ENCODE peak calls at places on chromosomes 11 and 22, in nine cellular contexts. U is naive thymus-derived CD4-positive, alpha-beta T cell; F is mammary epithelial cell; G is gastrocnemius medialis; Y is right lobe of liver; N is neuronal stem cell; M is SJSA1; K is cardiac muscle cell; H is upper lobe of left lung. C is an unnamed sample. For H3K9me3, the result is how much of the 10 kb centered on the place peaks cover.

GRCh38 chr11:134661660-134662059 is 249.6 kb upstream of the B3GAT1 start:
- DNase-seq in U (no peak), F (no peak), G (no peak), Y (no peak), N (no peak), M (no peak), K (no peak), H (peak), C (peak)

GRCh38 chr11:73236879-73237278 is 18.8 kb downstream of the P2RY2 start:
- DNase-seq in U (no peak), F (peak), G (peak), Y (peak), N (peak), M (no peak), K (peak), H (peak), C (no peak)

GRCh38 chr11:117876341-117877119 is at the start of gene FXYD6:
- DNase-seq in U (no peak), F (no peak), G (no peak), Y (peak), N (peak), M (no peak), K (peak), H (peak), C (no peak)

GRCh38 chr11:35174666-35175065 is 35.7 kb downstream of the CD44 start:
- DNase-seq in U (no peak), F (no peak), G (no peak), Y (no peak), N (no peak), M (no peak), K (peak), H (no peak), C (no peak)

GRCh38 chr11:30504468-30504867 is 81.7 kb downstream of the MPPED2 start:
- DNase-seq in U (no peak), F (no peak), G (no peak), Y (no peak), N (no peak), M (no peak), K (no peak), H (no peak), C (no peak)

GRCh38 chr22:21943571-21944448 is 8.8 kb downstream of the PPM1F start:
- DNase-seq in U (no peak), F (no peak), G (no peak), Y (peak), N (no peak), M (no peak), K (no peak), H (no peak), C (no peak)

GRCh38 chr11:66181632-66182345 is 86.7 kb upstream of the RAB1B start:
- DNase-seq in U (no peak), F (no peak), G (no peak), Y (no peak), N (no peak), M (no peak), K (no peak), H (no peak), C (no peak)

GRCh38 chr11:16979708-16980622 is 34.2 kb downstream of the PLEKHA7 start:
- DNase-seq in U (no peak), F (no peak), G (no peak), Y (no peak), N (no peak), M (no peak), K (no peak), H (no peak), C (no peak)

GRCh38 chr22:31130873-31131272 is 8.1 kb downstream of the INPP5J start:
- DNase-seq in U (no peak), F (no peak), G (no peak), Y (no peak), N (no peak), M (no peak), K (no peak), H (peak), C (no peak)

GRCh38 chr22:26608129-26608528 is 9.7 kb downstream of the CRYBB1 start:
- DNase-seq in U (no peak), F (no peak), G (no peak), Y (no peak), N (no peak), M (no peak), K (no peak), H (no peak), C (no peak)

GRCh38 chr11:46711288-46711687 is 7.7 kb upstream of the F2 start:
- DNase-seq in U (no peak), F (no peak), G (peak), Y (no peak), N (no peak), M (no peak), K (no peak), H (no peak), C (no peak)

GRCh38 chr11:95156916-95157568 is 67.4 kb downstream of the ENDOD1 start:
- DNase-seq in U (no peak), F (no peak), G (no peak), Y (no peak), N (no peak), M (no peak), K (peak), H (no peak), C (no peak)

GRCh38 chr22:24758164-24758799 is 16.2 kb downstream of the PIWIL3 start:
- DNase-seq in U (peak), F (peak), G (no peak), Y (peak), N (peak), M (no peak), K (peak), H (peak), C (no peak)

GRCh38 chr22:38984224-38984623 is 2.1 kb downstream of the APOBEC3B start:
- DNase-seq in U (no peak), F (no peak), G (no peak), Y (no peak), N (no peak), M (no peak), K (no peak), H (no peak), C (no peak)

GRCh38 chr11:44795803-44796535 is 69.2 kb downstream of the TSPAN18 start:
- DNase-seq in U (no peak), F (no peak), G (no peak), Y (no peak), N (no peak), M (no peak), K (no peak), H (no peak), C (no peak)

GRCh38 chr11:78722786-78723185 is 148.1 kb upstream of the NARS2 start:
- DNase-seq in U (no peak), F (peak), G (no peak), Y (no peak), N (no peak), M (no peak), K (peak), H (no peak), C (no peak)

GRCh38 chr11:28951191-28951590 is 843.0 kb downstream of the METTL15 start:
- DNase-seq in U (no peak), F (no peak), G (no peak), Y (no peak), N (no peak), M (no peak), K (no peak), H (no peak), C (no peak)

GRCh38 chr11:116536416-116536815 is 236.4 kb downstream of the BUD13 start:
- DNase-seq in U (no peak), F (no peak), G (no peak), Y (no peak), N (no peak), M (no peak), K (no peak), H (no peak), C (peak)

GRCh38 chr11:27656320-27656719 is 43.9 kb downstream of the BDNF start:
- DNase-seq in U (no peak), F (no peak), G (no peak), Y (no peak), N (no peak), M (no peak), K (no peak), H (peak), C (no peak)

GRCh38 chr11:96191752-96192151 is 151.2 kb downstream of the MAML2 start:
- DNase-seq in U (no peak), F (no peak), G (no peak), Y (no peak), N (no peak), M (no peak), K (peak), H (no peak), C (no peak)

GRCh38 chr11:65870706-65871681 is 1.6 kb downstream of the EFEMP2 start:
- DNase-seq in U (no peak), F (no peak), G (no peak), Y (no peak), N (no peak), M (peak), K (no peak), H (no peak), C (no peak)

GRCh38 chr11:66123902-66124301 is 53.8 kb downstream of the PACS1 start:
- DNase-seq in U (no peak), F (no peak), G (no peak), Y (no peak), N (no peak), M (no peak), K (no peak), H (no peak), C (no peak)

GRCh38 chr22:39184586-39185577 is 32.4 kb upstream of the CBX7 start:
- DNase-seq in U (no peak), F (no peak), G (no peak), Y (no peak), N (no peak), M (no peak), K (peak), H (no peak), C (no peak)

GRCh38 chr11:132028380-132029240 is 658.2 kb downstream of the NTM start:
- DNase-seq in U (no peak), F (no peak), G (no peak), Y (no peak), N (peak), M (no peak), K (peak), H (no peak), C (no peak)

GRCh38 chr11:74570266-74571061 is 21.9 kb upstream of the POLD3 start:
- DNase-seq in U (no peak), F (peak), G (no peak), Y (no peak), N (peak), M (no peak), K (peak), H (peak), C (no peak)

GRCh38 chr11:80502511-80502910 is 1061.7 kb upstream of the TENM4 start:
- DNase-seq in U (no peak), F (no peak), G (no peak), Y (no peak), N (peak), M (no peak), K (no peak), H (no peak), C (no peak)

GRCh38 chr11:78349114-78349513 is 68.5 kb downstream of the GAB2 start:
- DNase-seq in U (no peak), F (no peak), G (no peak), Y (no peak), N (no peak), M (no peak), K (no peak), H (no peak), C (no peak)

GRCh38 chr11:61534025-61534900 is 25.7 kb downstream of the LRRC10B start:
- DNase-seq in U (no peak), F (no peak), G (no peak), Y (no peak), N (no peak), M (no peak), K (no peak), H (no peak), C (no peak)

GRCh38 chr11:57312511-57313021 is 12.2 kb downstream of the TNKS1BP1 start:
- DNase-seq in U (no peak), F (no peak), G (peak), Y (no peak), N (no peak), M (no peak), K (no peak), H (no peak), C (no peak)

GRCh38 chr11:71459076-71459766 is 6.2 kb downstream of the NADSYN1 start:
- DNase-seq in U (no peak), F (no peak), G (no peak), Y (peak), N (no peak), M (no peak), K (no peak), H (no peak), C (no peak)

GRCh38 chr11:92279056-92279455 is 54.4 kb downstream of the FAT3 start:
- DNase-seq in U (no peak), F (no peak), G (no peak), Y (no peak), N (no peak), M (no peak), K (no peak), H (no peak), C (no peak)
- H3K27ac ChIP-seq in U (no peak), F (no peak), G (no peak), Y (no peak), N (no peak), M (no peak), K (no peak), H (no peak), C (no peak)

DNA sequence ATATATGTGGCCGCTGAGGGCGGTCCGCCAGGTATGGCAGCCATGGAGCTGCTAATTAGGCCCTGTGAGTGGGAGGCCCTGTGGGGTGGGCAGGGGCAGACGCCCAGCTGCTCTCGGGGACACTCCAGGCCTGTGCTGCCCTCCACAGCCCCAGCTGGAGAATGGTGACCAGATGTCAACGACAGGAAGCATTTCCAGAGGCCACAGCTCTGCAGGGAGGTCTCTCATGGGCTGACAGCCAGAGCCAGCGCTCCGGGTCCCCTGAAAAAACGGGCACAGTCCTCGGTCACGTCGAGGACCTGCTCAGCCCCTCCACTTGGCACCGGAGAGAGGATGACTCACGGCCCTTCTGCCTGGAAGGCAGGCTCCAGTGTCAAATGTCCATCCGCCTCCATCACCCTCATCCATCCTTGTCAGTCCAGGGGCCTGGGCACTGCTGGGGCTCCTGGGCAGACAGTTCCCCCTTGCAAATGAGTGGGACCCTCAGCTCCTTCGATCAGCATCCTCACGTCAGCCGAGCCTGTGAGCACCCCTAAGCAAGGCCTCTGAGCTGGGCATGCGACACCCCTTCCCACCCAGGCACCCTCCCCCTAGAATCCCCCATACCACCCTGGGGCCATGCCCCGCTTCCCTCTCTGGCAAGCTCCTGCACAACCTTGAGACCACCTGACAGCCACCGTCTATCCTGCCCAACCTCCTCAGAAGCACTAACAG is 1.9 kb downstream of the BID start:
- DNase-seq in U (no peak), F (no peak), G (peak), Y (peak), N (no peak), M (no peak), K (no peak), H (no peak), C (no peak)
- H3K4me3 ChIP-seq in U (peak), F (no peak), G (no peak), Y (peak), N (peak), M (no peak), K (no peak), H (peak), C (peak)

GRCh38 chr22:49363526-49364230 is 464.0 kb downstream of the BRD1 start:
- DNase-seq in U (no peak), F (no peak), G (no peak), Y (no peak), N (no peak), M (no peak), K (no peak), H (no peak), C (peak)
- H3K9me3 ChIP-seq in U (under half), F (under half), G (under half), Y (under half), N (under half), M (under half), K (under half), H (under half), C (under half)

DNA sequence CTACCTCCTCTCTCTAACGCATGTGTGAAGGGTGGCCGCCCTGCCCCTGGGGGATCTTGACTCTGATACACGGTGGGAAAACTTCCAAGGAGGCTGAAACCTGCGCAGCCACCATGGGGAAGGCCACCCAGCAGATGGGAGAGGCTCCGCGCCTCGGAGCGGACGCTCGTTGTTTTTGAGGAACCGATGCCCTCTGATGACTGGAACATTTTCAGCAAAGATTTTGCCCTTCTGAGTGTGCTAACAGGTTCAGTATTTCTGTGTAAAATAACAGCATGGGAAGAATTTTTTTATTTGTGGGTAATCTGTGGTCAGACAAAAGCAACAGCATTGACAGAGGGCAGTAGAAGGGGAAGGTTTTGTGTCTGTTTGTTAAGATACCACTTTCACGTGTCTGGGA is 16.7 kb downstream of the MB start:
- DNase-seq in U (no peak), F (no peak), G (peak), Y (no peak), N (no peak), M (no peak), K (no peak), H (no peak), C (no peak)
- H3K27ac ChIP-seq in U (no peak), F (no peak), G (peak), Y (no peak), N (no peak), M (no peak), K (peak), H (no peak), C (no peak)

GRCh38 chr11:59145534-59145933 is 2.9 kb downstream of the FAM111A start:
- DNase-seq in U (no peak), F (peak), G (no peak), Y (no peak), N (no peak), M (no peak), K (peak), H (no peak), C (no peak)

GRCh38 chr11:59142530-59143507 is at the start of gene FAM111A:
- DNase-seq in U (peak), F (peak), G (peak), Y (peak), N (peak), M (peak), K (peak), H (peak), C (peak)

GRCh38 chr11:59141673-59142460 is 789 bp upstream of the FAM111A start:
- DNase-seq in U (no peak), F (peak), G (no peak), Y (no peak), N (no peak), M (no peak), K (peak), H (no peak), C (no peak)

GRCh38 chr11:59144579-59145345 is 2.1 kb downstream of the FAM111A start:
- DNase-seq in U (peak), F (peak), G (peak), Y (peak), N (peak), M (peak), K (peak), H (peak), C (peak)

GRCh38 chr11:59144096-59144495 is 1.4 kb downstream of the FAM111A start:
- DNase-seq in U (no peak), F (no peak), G (no peak), Y (no peak), N (no peak), M (no peak), K (no peak), H (no peak), C (no peak)
- H3K4me3 ChIP-seq in U (peak), F (peak), G (peak), Y (peak), N (no peak), M (peak), K (no peak), H (peak), C (peak)

GRCh38 chr22:47674600-47674999 is 912.1 kb downstream of the TBC1D22A start:
- DNase-seq in U (no peak), F (no peak), G (no peak), Y (no peak), N (no peak), M (no peak), K (no peak), H (no peak), C (no peak)

GRCh38 chr22:47676685-47677084 is 914.2 kb downstream of the TBC1D22A start:
- DNase-seq in U (no peak), F (no peak), G (no peak), Y (no peak), N (no peak), M (no peak), K (no peak), H (no peak), C (no peak)

GRCh38 chr22:47681766-47682165 is 919.3 kb downstream of the TBC1D22A start:
- DNase-seq in U (no peak), F (no peak), G (no peak), Y (no peak), N (no peak), M (no peak), K (no peak), H (no peak), C (no peak)

GRCh38 chr22:47678048-47678447 is 915.6 kb downstream of the TBC1D22A start:
- DNase-seq in U (no peak), F (no peak), G (no peak), Y (no peak), N (no peak), M (no peak), K (no peak), H (no peak), C (no peak)

GRCh38 chr22:47678667-47679287 is 916.3 kb downstream of the TBC1D22A start:
- DNase-seq in U (no peak), F (no peak), G (no peak), Y (no peak), N (no peak), M (no peak), K (no peak), H (no peak), C (no peak)
- H3K9me3 ChIP-seq in U (under half), F (under half), G (under half), Y (under half), N (under half), M (under half), K (under half), H (under half), C (under half)

DNA sequence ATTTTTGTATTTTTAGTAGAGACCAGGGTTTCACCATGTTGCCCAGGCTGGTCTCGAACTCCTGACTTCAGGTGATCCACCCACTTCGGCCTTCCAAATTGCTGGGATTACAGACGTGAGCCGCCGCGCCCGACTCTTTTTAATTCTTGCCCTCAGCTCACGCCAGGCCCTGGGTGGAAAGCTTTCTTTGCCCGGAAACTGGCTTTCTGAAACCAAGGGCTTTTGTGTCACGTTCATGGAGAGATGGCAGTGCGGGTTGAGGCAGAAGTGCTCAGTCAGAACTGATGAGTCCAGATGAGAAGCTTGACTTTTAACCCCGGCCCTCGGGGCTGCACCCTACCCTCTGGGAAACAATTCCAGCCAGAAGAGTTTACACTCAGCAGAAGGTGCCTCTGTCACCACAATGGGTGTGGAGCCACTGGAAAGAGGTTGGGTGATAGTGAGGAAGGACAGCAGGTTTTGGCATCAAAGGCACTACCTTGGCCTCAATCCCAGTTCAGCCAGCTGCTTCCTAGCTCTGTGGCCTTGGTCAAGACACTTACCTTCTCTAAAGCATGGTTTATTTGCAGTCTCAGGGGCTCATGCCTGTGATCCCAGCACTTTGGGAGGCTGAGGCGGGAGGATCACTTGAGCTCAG is 890 bp upstream of the ARFGAP3 start:
- DNase-seq in U (no peak), F (no peak), G (peak), Y (no peak), N (no peak), M (no peak), K (no peak), H (no peak), C (no peak)
- H3K27ac ChIP-seq in U (no peak), F (no peak), G (peak), Y (peak), N (no peak), M (no peak), K (no peak), H (no peak), C (peak)

GRCh38 chr22:36816338-36816634 is 549 bp downstream of the PVALB start:
- DNase-seq in U (no peak), F (no peak), G (no peak), Y (no peak), N (no peak), M (no peak), K (no peak), H (no peak), C (no peak)
- H3K4me3 ChIP-seq in U (no peak), F (no peak), G (peak), Y (peak), N (peak), M (no peak), K (peak), H (no peak), C (peak)

DNA sequence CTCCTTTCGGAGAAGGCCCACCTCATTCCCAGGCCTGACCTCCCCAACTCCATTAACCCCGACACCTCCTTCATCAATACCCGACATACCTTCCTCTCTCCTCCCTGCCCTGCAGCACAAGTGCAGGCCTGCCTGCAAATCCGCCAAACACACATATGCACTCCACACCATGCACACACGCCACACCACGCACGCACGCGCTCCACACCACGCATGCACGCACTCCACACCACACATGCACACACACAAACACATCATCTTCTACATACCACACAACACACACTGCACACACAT is 629.6 kb downstream of the TBC1D22A start:
- DNase-seq in U (no peak), F (no peak), G (no peak), Y (no peak), N (no peak), M (no peak), K (no peak), H (no peak), C (no peak)
- H3K9me3 ChIP-seq in U (under half), F (half or more), G (under half), Y (under half), N (under half), M (under half), K (under half), H (under half), C (under half)